ENCODE peak calls at places on chromosome 3, in four cellular contexts. Z is brain microvascular endothelial cell, I is K562, N is right cardiac atrium. M is an unnamed sample.

GRCh38 chr3:95333826-95334225 is 1271.0 kb downstream of the NSUN3 start:
- DNase-seq in Z (peak), I (no peak), N (no peak), M (no peak)

GRCh38 chr3:187572431-187572830 is 97.8 kb downstream of the SST start:
- DNase-seq in I (no peak), N (no peak), Z (no peak), M (no peak)

GRCh38 chr3:17741621-17742091 is 775 bp downstream of the TBC1D5 start:
- DNase-seq in I (peak), N (no peak), Z (no peak), M (no peak)

GRCh38 chr3:42498034-42498433 is 4.4 kb upstream of the VIPR1 start:
- DNase-seq in N (no peak), Z (no peak), I (no peak), M (no peak)

GRCh38 chr3:32841341-32841740 is 23.5 kb downstream of the TRIM71 start:
- DNase-seq in N (no peak), Z (no peak), I (no peak), M (no peak)

GRCh38 chr3:11185564-11186317 is 31.4 kb downstream of the HRH1 start:
- DNase-seq in I (no peak), Z (peak), N (peak), M (peak)

GRCh38 chr3:128320551-128321340 is 145.9 kb downstream of the DNAJB8 start:
- DNase-seq in Z (no peak), N (no peak), I (no peak), M (no peak)

GRCh38 chr3:111831840-111832239 is 27.2 kb upstream of the PHLDB2 start:
- DNase-seq in Z (no peak), I (no peak), N (no peak), M (no peak)

GRCh38 chr3:57043518-57043917 is 16.9 kb upstream of the SPATA12 start:
- DNase-seq in N (no peak), Z (no peak), I (no peak), M (no peak)

GRCh38 chr3:186708983-186709679 is 8.0 kb upstream of the KNG1 start:
- DNase-seq in Z (no peak), I (peak), N (no peak), M (no peak)

GRCh38 chr3:122258757-122259371 is 66.2 kb upstream of the CSTA start:
- DNase-seq in I (peak), N (peak), Z (peak), M (peak)

DNA sequence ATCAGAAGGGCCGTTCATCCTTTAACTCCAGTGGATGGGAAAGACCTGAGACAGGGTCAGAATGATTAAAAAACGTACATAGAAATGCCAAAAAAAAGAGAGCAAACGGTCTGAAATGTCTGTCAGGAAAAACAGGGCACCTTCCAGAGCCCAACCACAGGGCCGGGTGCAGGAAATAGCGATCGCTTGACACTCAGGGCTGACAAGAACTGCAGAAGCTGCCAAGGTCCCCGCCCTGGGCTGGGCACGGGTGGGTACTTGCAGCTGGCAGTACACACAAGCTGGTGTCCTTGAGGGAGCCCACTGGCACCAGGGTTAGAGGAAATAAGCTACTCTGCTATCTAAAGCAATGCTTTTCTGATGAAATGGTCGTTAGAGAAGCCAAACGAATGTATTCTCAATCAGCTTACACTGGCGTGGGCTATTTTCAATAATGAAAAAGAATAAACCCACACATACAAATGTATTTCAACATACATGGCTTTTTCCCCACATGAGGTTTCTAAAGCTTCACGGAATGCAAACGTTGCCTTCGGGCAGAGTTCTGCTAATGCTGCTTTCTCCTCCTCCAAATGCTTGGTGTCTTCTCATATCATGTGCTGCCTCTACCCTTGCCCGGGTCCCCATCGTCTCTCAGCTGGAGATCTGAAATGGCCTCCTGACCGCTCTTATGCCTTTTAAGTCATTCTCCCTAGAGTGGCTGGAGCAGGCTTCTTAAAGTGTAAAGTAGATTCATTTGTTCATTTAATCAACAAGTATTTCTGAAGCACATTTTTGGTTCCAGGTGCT is 15.5 kb downstream of the FRMD4B start:
- DNase-seq in N (peak), I (no peak), Z (no peak), M (no peak)
- H3K4me3 ChIP-seq in N (no peak), I (no peak), Z (no peak), M (no peak)

DNA sequence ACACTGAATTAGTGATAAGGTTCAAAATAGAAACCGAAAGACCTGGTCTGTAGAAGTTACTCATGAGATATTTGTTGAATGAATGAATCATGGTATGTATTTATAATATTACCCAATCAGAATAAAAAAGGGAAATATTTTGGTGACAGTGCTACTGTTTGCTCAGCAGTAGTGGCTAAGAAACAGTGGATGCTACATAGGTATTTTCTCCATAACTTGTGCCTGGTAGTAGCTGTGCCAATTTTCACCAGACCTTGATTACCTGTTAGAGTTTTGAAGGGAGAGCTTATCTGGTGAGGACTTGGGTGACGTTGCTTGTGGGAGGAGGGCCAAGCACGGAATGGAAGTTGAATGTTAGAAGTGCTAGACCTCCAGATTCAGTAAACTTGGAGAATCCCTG is 14.3 kb downstream of the LIMD1 start:
- DNase-seq in I (no peak), Z (no peak), N (no peak), M (no peak)
- H3K4me3 ChIP-seq in I (no peak), Z (no peak), N (no peak), M (no peak)

GRCh38 chr3:13608969-13609725 is 60.2 kb downstream of the FBLN2 start:
- DNase-seq in I (no peak), N (no peak), Z (no peak), M (no peak)
- H3K4me3 ChIP-seq in I (no peak), N (no peak), Z (no peak), M (no peak)

DNA sequence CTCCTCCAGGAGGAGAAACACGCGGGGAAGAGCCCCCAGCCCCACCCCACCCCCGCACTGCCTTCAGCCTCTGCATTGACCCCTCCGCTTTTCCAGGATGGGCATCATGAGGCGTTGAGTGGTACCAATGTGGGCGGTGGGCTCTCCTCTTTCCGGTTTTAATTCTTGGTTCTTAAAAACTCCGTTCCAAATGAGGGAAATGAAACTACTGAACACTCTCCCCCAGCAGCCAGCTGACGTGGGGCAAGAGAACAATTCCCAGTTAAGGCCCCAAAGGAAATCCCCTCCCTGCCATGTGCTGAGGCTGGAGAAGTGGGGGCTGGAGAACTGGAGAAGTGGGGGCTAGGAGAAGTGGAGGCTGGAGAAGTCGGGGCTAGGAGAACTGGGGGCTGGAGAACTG is 5.3 kb upstream of the NRROS start:
- DNase-seq in Z (no peak), N (no peak), I (no peak), M (no peak)
- H3K4me3 ChIP-seq in Z (no peak), N (no peak), I (no peak), M (no peak)

GRCh38 chr3:97911459-97911858 is 60.8 kb downstream of the RIOX2 start:
- DNase-seq in Z (no peak), N (no peak), I (no peak), M (no peak)

GRCh38 chr3:97914390-97914789 is 57.8 kb downstream of the RIOX2 start:
- DNase-seq in I (no peak), Z (peak), N (no peak), M (no peak)

GRCh38 chr3:97916576-97916975 is 55.7 kb downstream of the RIOX2 start:
- DNase-seq in N (no peak), Z (no peak), I (no peak), M (no peak)

GRCh38 chr3:97910931-97911351 is 61.3 kb downstream of the RIOX2 start:
- DNase-seq in Z (no peak), I (peak), N (no peak), M (no peak)
- H3K4me3 ChIP-seq in Z (no peak), I (no peak), N (no peak), M (no peak)

GRCh38 chr3:179149239-179149887 is 1.2 kb downstream of the PIK3CA start:
- DNase-seq in Z (peak), N (no peak), I (no peak), M (no peak)
- H3K4me3 ChIP-seq in Z (peak), N (peak), I (peak), M (peak)